ENCODE peak calls at places on chromosomes 5 and 9, in seven cellular contexts. H is cardiac muscle cell, X is bronchial epithelial cell, E is heart right ventricle, L is IMR-90, M is astrocyte, P is AG10803. N is an unnamed sample.

GRCh38 chr5:96823060-96823459 is 15.3 kb upstream of the ERAP1 start:
- DNase-seq in E (no peak), L (no peak), X (no peak), P (no peak), H (no peak), M (no peak), N (no peak)

GRCh38 chr5:14449052-14449661 is 132.4 kb upstream of the OTULINL start:
- DNase-seq in L (peak), X (no peak), H (peak), E (no peak), P (peak), M (peak), N (peak)

GRCh38 chr5:68140763-68141162 is 74.8 kb upstream of the PIK3R1 start:
- DNase-seq in M (no peak), H (no peak), X (no peak), P (no peak), E (no peak), L (no peak), N (no peak)

GRCh38 chr9:132125944-132126720 is 35.7 kb upstream of the NTNG2 start:
- DNase-seq in P (no peak), E (no peak), H (no peak), M (no peak), X (no peak), L (no peak), N (no peak)

GRCh38 chr5:138466900-138467710 is 1.8 kb downstream of the EGR1 start:
- DNase-seq in E (no peak), L (peak), H (peak), P (peak), X (no peak), M (peak), N (peak)

GRCh38 chr9:86907346-86907745 is 40.0 kb downstream of the GAS1 start:
- DNase-seq in P (no peak), L (peak), E (no peak), H (no peak), M (no peak), X (no peak), N (no peak)

GRCh38 chr9:91207481-91207888 is 154.2 kb downstream of the AUH start:
- DNase-seq in P (no peak), E (no peak), X (no peak), L (peak), H (peak), M (peak), N (no peak)

GRCh38 chr9:5052858-5053257 is 67.8 kb downstream of the JAK2 start:
- DNase-seq in P (peak), M (peak), L (peak), X (no peak), H (no peak), E (no peak), N (no peak)

GRCh38 chr9:32854271-32854670 is 70.9 kb downstream of the TMEM215 start:
- DNase-seq in P (no peak), X (no peak), H (no peak), M (no peak), L (no peak), E (no peak), N (no peak)

GRCh38 chr5:116652196-116652729 is 77.6 kb upstream of the SEMA6A start:
- DNase-seq in L (peak), P (peak), X (peak), H (peak), M (peak), E (peak), N (no peak)

GRCh38 chr5:150774145-150774544 is 4.4 kb upstream of the SMIM3 start:
- DNase-seq in E (no peak), L (peak), H (peak), M (peak), X (peak), P (peak), N (no peak)

GRCh38 chr5:79975422-79975821 is 15.6 kb downstream of the MTX3 start:
- DNase-seq in E (no peak), P (peak), L (no peak), M (peak), X (no peak), H (no peak), N (no peak)

GRCh38 chr9:14245901-14246525 is 67.9 kb downstream of the NFIB start:
- DNase-seq in L (peak), X (no peak), M (peak), E (no peak), H (peak), P (peak), N (no peak)

GRCh38 chr5:675111-675875 is 17.9 kb downstream of the TPPP start:
- DNase-seq in M (no peak), P (no peak), L (no peak), X (no peak), E (no peak), H (no peak), N (no peak)

GRCh38 chr5:157431544-157432200 is 28.3 kb upstream of the NIPAL4 start:
- DNase-seq in H (peak), M (peak), L (peak), X (peak), P (peak), E (no peak), N (peak)

GRCh38 chr5:117394506-117395157 is 820.0 kb upstream of the SEMA6A start:
- DNase-seq in H (no peak), L (no peak), E (no peak), M (no peak), P (no peak), X (no peak), N (no peak)

GRCh38 chr5:134246771-134247329 is 21.0 kb upstream of the PPP2CA start:
- DNase-seq in M (no peak), E (peak), X (no peak), L (no peak), H (no peak), P (no peak), N (no peak)

GRCh38 chr9:132430998-132431397 is 21.0 kb downstream of the CFAP77 start:
- DNase-seq in E (no peak), L (no peak), P (no peak), M (no peak), H (no peak), X (no peak), N (no peak)

GRCh38 chr9:14133394-14133793 is 180.5 kb downstream of the NFIB start:
- DNase-seq in M (peak), X (no peak), L (no peak), E (no peak), P (no peak), H (peak), N (no peak)

GRCh38 chr5:168649306-168649705 is 70.1 kb upstream of the PANK3 start:
- DNase-seq in E (no peak), P (no peak), H (no peak), L (no peak), X (peak), M (no peak), N (no peak)

GRCh38 chr5:59540366-59540765 is 353.2 kb downstream of the PDE4D start:
- DNase-seq in H (no peak), L (no peak), P (no peak), M (no peak), E (no peak), X (no peak), N (no peak)

GRCh38 chr5:151589878-151590570 is 1.1 kb downstream of the FAT2 start:
- DNase-seq in X (peak), H (no peak), P (peak), M (no peak), L (no peak), E (no peak), N (no peak)

GRCh38 chr5:10665799-10666198 is 95.2 kb downstream of the DAP start:
- DNase-seq in H (no peak), E (no peak), P (no peak), L (no peak), X (no peak), M (no peak), N (no peak)

GRCh38 chr9:6944093-6944551 is 186.3 kb downstream of the KDM4C start:
- DNase-seq in X (peak), M (peak), L (peak), H (peak), E (no peak), P (peak), N (no peak)

GRCh38 chr9:6562194-6562593 is 83.3 kb downstream of the GLDC start:
- DNase-seq in L (no peak), X (no peak), E (no peak), H (no peak), P (no peak), M (no peak), N (no peak)

GRCh38 chr5:154740957-154741356 is 14.2 kb upstream of the LARP1 start:
- DNase-seq in H (peak), E (no peak), L (peak), M (peak), P (peak), X (no peak), N (no peak)

GRCh38 chr9:91346644-91347043 is 15.1 kb downstream of the AUH start:
- DNase-seq in E (no peak), P (no peak), L (peak), H (no peak), M (no peak), X (peak), N (no peak)

GRCh38 chr5:4366628-4367027 is 771.0 kb downstream of the IRX1 start:
- DNase-seq in X (no peak), P (no peak), E (no peak), H (no peak), L (no peak), M (no peak), N (no peak)

GRCh38 chr9:137300607-137301085 is 1.4 kb downstream of the NRARP start:
- DNase-seq in H (no peak), L (peak), E (peak), P (no peak), X (no peak), M (no peak), N (no peak)

GRCh38 chr9:116369706-116370105 is 216.1 kb downstream of the PAPPA start:
- DNase-seq in H (no peak), M (no peak), E (no peak), L (no peak), P (no peak), X (no peak), N (no peak)

GRCh38 chr9:126499005-126499910 is 114.5 kb upstream of the LMX1B start:
- DNase-seq in P (peak), E (no peak), X (peak), M (no peak), L (peak), H (peak), N (no peak)

GRCh38 chr9:70255521-70255920 is 3.3 kb upstream of the SMC5 start:
- DNase-seq in M (peak), L (peak), H (no peak), P (no peak), X (peak), E (no peak), N (no peak)

GRCh38 chr9:135070964-135071735 is 16.3 kb upstream of the OLFM1 start:
- DNase-seq in E (no peak), M (no peak), H (no peak), P (no peak), L (no peak), X (no peak), N (no peak)

GRCh38 chr5:436641-436975 is 6.4 kb upstream of the EXOC3 start:
- DNase-seq in X (no peak), P (no peak), M (no peak), E (peak), H (no peak), L (no peak), N (no peak)

GRCh38 chr5:33854733-33855151 is 37.0 kb downstream of the ADAMTS12 start:
- DNase-seq in X (no peak), E (no peak), P (peak), L (peak), M (peak), H (peak), N (no peak)

GRCh38 chr9:131781069-131781468 is 41.2 kb upstream of the RAPGEF1 start:
- DNase-seq in M (no peak), E (no peak), P (no peak), X (peak), L (no peak), H (peak), N (no peak)

GRCh38 chr5:112479418-112479817 is 60.3 kb upstream of the EPB41L4A start:
- DNase-seq in H (peak), P (peak), E (no peak), X (peak), M (peak), L (peak), N (no peak)

DNA sequence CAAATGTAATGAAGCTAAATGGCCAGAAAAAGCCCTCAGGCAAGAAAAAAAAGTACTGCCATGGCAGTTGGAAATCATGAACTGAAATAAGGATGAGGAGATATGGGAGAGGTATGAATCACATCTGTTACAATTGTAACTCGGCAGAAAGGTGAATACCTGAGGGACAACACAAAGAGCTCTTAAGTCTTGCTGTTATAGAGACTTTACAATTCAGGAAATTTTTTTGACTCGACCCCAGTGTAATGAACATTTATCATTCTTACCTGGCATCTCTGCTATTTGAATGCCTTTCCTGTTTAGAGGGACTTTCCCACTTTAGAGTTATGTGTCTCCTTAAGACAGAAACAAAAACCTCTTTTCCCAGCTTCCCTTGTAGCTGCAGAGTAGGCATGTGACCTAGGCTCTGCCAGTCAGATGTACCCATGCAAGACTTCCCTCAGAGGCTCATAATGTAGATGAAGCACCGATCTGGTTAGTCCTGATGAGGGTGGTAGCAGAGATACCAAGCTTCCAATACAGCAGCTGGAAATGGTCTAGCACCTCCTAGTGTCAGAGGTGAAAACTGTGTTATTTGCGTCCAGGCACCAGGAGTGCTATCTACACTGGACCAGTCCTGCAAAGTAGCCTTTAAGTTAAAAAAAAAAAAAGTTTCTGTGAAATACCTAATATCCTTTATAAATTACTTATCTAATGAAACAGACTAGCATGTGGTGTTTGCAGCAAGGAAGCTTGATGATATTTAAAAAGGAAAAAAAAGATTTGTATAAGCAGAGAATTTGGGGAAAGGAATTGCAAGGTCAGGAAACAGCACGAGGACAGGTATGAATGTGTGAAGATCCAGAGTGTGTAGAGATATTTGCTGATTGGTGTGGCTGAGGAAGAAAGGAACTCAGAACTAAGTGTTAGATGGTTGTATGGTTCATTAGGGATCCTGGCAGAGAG is 146.9 kb upstream of the SLC1A3 start:
- DNase-seq in M (no peak), H (no peak), L (no peak), X (peak), E (no peak), P (no peak), N (no peak)
- TF ChIP-seq CTCF in M (no peak), H (no peak), L (no peak), X (peak), E (no peak), P (peak), N (peak)

DNA sequence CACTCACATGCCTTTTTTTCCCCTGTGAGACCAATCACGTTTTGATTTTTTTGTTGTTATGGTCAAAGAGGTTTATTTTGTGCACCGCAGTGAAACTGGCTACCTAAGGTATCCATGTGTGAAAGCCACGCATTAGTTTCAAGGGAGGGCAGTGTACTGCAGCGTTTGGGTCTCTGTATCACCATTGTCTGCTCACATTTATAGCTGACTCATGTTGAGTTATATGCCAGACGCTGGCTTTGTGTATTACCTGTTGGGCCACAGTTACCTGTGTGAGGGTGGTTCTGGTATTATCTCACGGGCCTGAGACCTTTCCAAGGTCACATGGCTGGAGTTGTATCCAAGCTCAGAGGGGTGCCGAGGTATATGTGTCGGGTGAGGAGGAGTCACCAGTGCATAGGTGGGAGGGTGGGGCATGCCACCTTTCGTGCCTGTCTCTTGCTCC is 75.8 kb downstream of the ARHGAP26 start:
- DNase-seq in M (no peak), E (no peak), P (no peak), L (no peak), X (peak), H (no peak), N (no peak)
- TF ChIP-seq CTCF in M (no peak), E (no peak), P (no peak), L (no peak), X (no peak), H (no peak), N (no peak)

GRCh38 chr9:21696411-21696865 is 106.0 kb upstream of the MTAP start:
- DNase-seq in P (no peak), H (peak), M (no peak), E (no peak), X (no peak), L (no peak), N (no peak)
- TF ChIP-seq CTCF in P (no peak), H (peak), M (no peak), E (no peak), X (peak), L (peak), N (no peak)

DNA sequence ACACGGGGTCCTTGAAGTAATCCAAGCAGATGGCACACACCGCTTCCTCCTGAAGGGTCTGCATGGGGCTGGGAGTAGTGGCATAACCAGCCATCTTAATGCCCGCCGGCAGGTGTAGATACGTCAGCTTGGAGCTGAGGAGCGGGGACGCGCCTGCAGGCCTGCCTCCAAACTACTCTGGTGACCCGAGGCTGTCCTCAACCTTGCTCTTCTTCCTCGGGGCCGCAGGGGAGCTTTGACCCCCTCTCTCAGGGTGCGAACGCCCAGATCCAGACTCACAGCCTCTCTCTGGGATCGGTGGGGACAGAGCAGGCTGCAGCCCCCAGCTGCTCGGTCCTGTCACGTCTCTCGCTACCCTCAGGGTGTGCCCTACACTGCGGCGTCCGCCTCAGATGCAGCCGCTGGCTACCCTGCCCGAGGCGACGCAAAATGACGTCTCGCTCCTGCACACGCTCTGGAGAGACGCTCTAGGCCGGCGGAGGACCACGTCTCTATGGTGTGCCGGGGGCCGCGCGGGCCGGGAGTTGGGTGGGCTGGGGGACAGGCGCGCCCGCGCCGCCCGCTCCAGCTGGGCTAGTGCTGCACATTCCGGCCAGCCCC is at the start of gene TRIM52:
- DNase-seq in P (peak), M (peak), E (peak), H (peak), X (peak), L (peak), N (peak)
- TF ChIP-seq CTCF in P (no peak), M (no peak), E (no peak), H (no peak), X (no peak), L (peak), N (no peak)

GRCh38 chr9:12640866-12641636 is 52.1 kb upstream of the TYRP1 start:
- DNase-seq in H (no peak), M (no peak), X (no peak), P (no peak), E (no peak), L (no peak), N (no peak)

GRCh38 chr9:12643686-12644085 is 49.5 kb upstream of the TYRP1 start:
- DNase-seq in P (peak), X (no peak), M (no peak), L (no peak), H (peak), E (no peak), N (no peak)

GRCh38 chr9:12640021-12640587 is 53.1 kb upstream of the TYRP1 start:
- DNase-seq in H (peak), X (peak), M (peak), L (peak), E (no peak), P (peak), N (no peak)
- TF ChIP-seq CTCF in H (peak), X (peak), M (peak), L (peak), E (peak), P (peak), N (peak)